ENCODE peak calls at places on chromosomes 5 and 9, in four cellular contexts. B is brain microvascular endothelial cell; K is Karpas-422; I is stimulated activated CD4-positive, alpha-beta T cell treated with anti-CD3 and anti-CD28 coated beads, Interleukin-2, amount 100 ng/mL, for 24 hours. V is an unnamed sample.

GRCh38 chr9:117744390-117744789 is 40.2 kb downstream of the TLR4 start:
- DNase-seq in K (no peak), I (no peak), B (no peak), V (no peak)

GRCh38 chr9:90326219-90326618 is 316.4 kb downstream of the DIRAS2 start:
- DNase-seq in I (no peak), B (no peak), K (no peak), V (no peak)

GRCh38 chr5:38866362-38867070 is 20.7 kb downstream of the OSMR start:
- DNase-seq in I (no peak), B (no peak), K (no peak), V (no peak)

GRCh38 chr5:172505840-172506638 is 51.7 kb upstream of the SH3PXD2B start:
- DNase-seq in I (no peak), B (no peak), K (no peak), V (no peak)

GRCh38 chr9:2559212-2560152 is 62.1 kb upstream of the VLDLR start:
- DNase-seq in I (no peak), K (no peak), B (peak; percentile 93), V (peak; percentile 84)

GRCh38 chr9:112755059-112755458 is 4.5 kb downstream of the SNX30 start:
- DNase-seq in B (no peak), I (no peak), K (no peak), V (no peak)

GRCh38 chr5:119367502-119368237 is 11.9 kb downstream of the TNFAIP8 start:
- DNase-seq in I (no peak), B (no peak), K (no peak), V (no peak)

GRCh38 chr5:177433658-177434217 is 7.3 kb downstream of the GRK6 start:
- DNase-seq in K (no peak), I (no peak), B (no peak), V (no peak)

GRCh38 chr5:175887463-175887862 is 16.1 kb downstream of the CPLX2 start:
- DNase-seq in B (no peak), I (no peak), K (no peak), V (no peak)

GRCh38 chr9:90018688-90019087 is 413.9 kb downstream of the GADD45G start:
- DNase-seq in I (no peak), K (no peak), B (no peak), V (no peak)

GRCh38 chr9:124869986-124870560 is 8.1 kb downstream of the ARPC5L start:
- DNase-seq in K (peak; percentile 90), I (peak; percentile 92), B (peak; percentile 19), V (no peak)